ENCODE peak calls at places on chromosomes 4 and X, in five cellular contexts. C is GF-D8; W is H54; L is NCI-H2081; O is activated CD4-positive, alpha-beta T cell treated with anti-CD3 and anti-CD28 coated beads for 48 hours. U is an unnamed sample.

GRCh38 chr4:20313237-20314030 is 61.7 kb downstream of the SLIT2 start:
- DNase-seq in C (no peak), W (no peak), L (peak; percentile 16), O (peak; percentile 17), U (no peak)

GRCh38 chr4:48633657-48634056 is 143.6 kb downstream of the ZAR1 start:
- DNase-seq in C (no peak), W (no peak), L (no peak), O (no peak), U (no peak)

GRCh38 chrX:97844943-97845342 is 961.2 kb downstream of the RPA4 start:
- DNase-seq in C (no peak), W (no peak), L (no peak), O (no peak), U (no peak)

GRCh38 chrX:121987163-121987562 is 939.8 kb downstream of the GLUD2 start:
- DNase-seq in C (no peak), W (no peak), L (no peak), O (no peak), U (no peak)

GRCh38 chr4:125397226-125397625 is 82.5 kb downstream of the FAT4 start:
- DNase-seq in C (no peak), W (no peak), L (no peak), O (no peak), U (no peak)

GRCh38 chr4:151555151-151555945 is 146.4 kb downstream of the FHIP1A start:
- DNase-seq in C (no peak), W (no peak), L (no peak), O (no peak), U (no peak)

GRCh38 chrX:24676403-24677024 is 17.2 kb upstream of the POLA1 start:
- DNase-seq in C (no peak), W (no peak), L (no peak), O (no peak), U (no peak)

GRCh38 chrX:136767104-136767941 is 13.4 kb downstream of the ARHGEF6 start:
- DNase-seq in C (peak; percentile 5), W (peak; percentile 26), L (no peak), O (peak; percentile 55), U (peak; percentile 22)

GRCh38 chrX:151754641-151755215 is 20.2 kb downstream of the CNGA2 start:
- DNase-seq in C (no peak), W (no peak), L (no peak), O (no peak), U (no peak)

GRCh38 chr4:11471613-11472012 is 42.9 kb upstream of the HS3ST1 start:
- DNase-seq in C (peak; percentile 1), W (no peak), L (no peak), O (peak; percentile 53), U (peak; percentile 41)

GRCh38 chr4:169315530-169316306 is 45.0 kb upstream of the SH3RF1 start:
- DNase-seq in C (no peak), W (no peak), L (no peak), O (no peak), U (no peak)

GRCh38 chr4:122826596-122827257 is at the start of gene FGF2:
- DNase-seq in C (no peak), W (no peak), L (no peak), O (peak; percentile 35), U (no peak)

GRCh38 chrX:17854069-17854468 is 7.0 kb downstream of the RAI2 start:
- DNase-seq in C (no peak), W (no peak), L (no peak), O (no peak), U (no peak)

GRCh38 chr4:120723986-120724385 is 198.5 kb downstream of the PRDM5 start:
- DNase-seq in C (no peak), W (no peak), L (no peak), O (no peak), U (no peak)

GRCh38 chrX:129769467-129770154 is 10.1 kb upstream of the SASH3 start:
- DNase-seq in C (peak; percentile 19), W (no peak), L (no peak), O (peak; percentile 77), U (peak; percentile 59)

GRCh38 chrX:40147399-40148188 is 49.8 kb upstream of the BCOR start:
- DNase-seq in C (peak; percentile 1), W (no peak), L (no peak), O (no peak), U (no peak)

GRCh38 chr4:75658881-75659280 is 14.3 kb downstream of the G3BP2 start:
- DNase-seq in C (no peak), W (no peak), L (no peak), O (no peak), U (no peak)

GRCh38 chrX:1462596-1463251 is 10.0 kb upstream of the ASMTL start:
- DNase-seq in C (no peak), W (peak; percentile 56), L (no peak), O (peak; percentile 82), U (peak; percentile 75)